ENCODE peak calls at places on chromosome 13, in four cellular contexts. O is GM03348, V is neural crest cell, P is EL. C is an unnamed sample.

GRCh38 chr13:113005997-113006396 is 37.0 kb downstream of the MCF2L start:
- DNase-seq in V (no peak), O (no peak), P (no peak), C (no peak)

GRCh38 chr13:111210488-111210887 is 95.4 kb downstream of the ARHGEF7 start:
- DNase-seq in O (peak), P (peak), V (no peak), C (peak)

GRCh38 chr13:26941345-26942174 is 181.0 kb upstream of the GPR12 start:
- DNase-seq in V (no peak), P (peak), O (peak), C (no peak)

GRCh38 chr13:74288361-74288911 is 154.2 kb upstream of the KLF12 start:
- DNase-seq in V (peak), P (peak), O (no peak), C (peak)

GRCh38 chr13:49521216-49521615 is 25.5 kb downstream of the PHF11 start:
- DNase-seq in V (no peak), O (no peak), P (no peak), C (no peak)

GRCh38 chr13:28357247-28357825 is 137.6 kb downstream of the FLT1 start:
- DNase-seq in V (no peak), O (no peak), P (peak), C (no peak)

GRCh38 chr13:24692541-24692940 is 12.3 kb downstream of the ATP12A start:
- DNase-seq in P (peak), O (peak), V (no peak), C (no peak)

GRCh38 chr13:49853535-49853934 is 61.1 kb upstream of the KPNA3 start:
- DNase-seq in P (no peak), V (no peak), O (no peak), C (no peak)